ENCODE peak calls at places on chromosomes 1 and 21, in four cellular contexts. Q is GM10248, X is omental fat pad, P is mesenteric fat pad. N is an unnamed sample.

GRCh38 chr1:59926381-59927243 is at the start of gene CYP2J2:
- DNase-seq in X (no peak), P (no peak), Q (peak; percentile 35), N (peak; percentile 89)

GRCh38 chr1:233518344-233518743 is 95.6 kb upstream of the KCNK1 start:
- DNase-seq in P (no peak), X (no peak), Q (peak; percentile 42), N (no peak)

GRCh38 chr1:21813542-21813941 is 1.5 kb downstream of the LDLRAD2 start:
- DNase-seq in X (no peak), Q (no peak), P (no peak), N (no peak)

GRCh38 chr21:37208056-37208705 is 59.0 kb downstream of the VPS26C start:
- DNase-seq in X (no peak), P (no peak), Q (peak; percentile 85), N (peak; percentile 92)

GRCh38 chr1:51331206-51332100 is 1.1 kb upstream of the TTC39A start:
- DNase-seq in Q (peak; percentile 71), X (no peak), P (peak; percentile 51), N (no peak)

GRCh38 chr1:70866522-70867256 is 180.9 kb downstream of the PTGER3 start:
- DNase-seq in X (no peak), P (no peak), Q (no peak), N (no peak)

GRCh38 chr1:86429830-86430229 is 5.9 kb downstream of the CLCA2 start:
- DNase-seq in P (no peak), X (no peak), Q (no peak), N (no peak)

GRCh38 chr1:59223943-59224639 is 72.8 kb upstream of the FGGY start:
- DNase-seq in P (no peak), Q (no peak), X (no peak), N (no peak)

GRCh38 chr1:186518395-186518794 is 57.5 kb upstream of the PDC start:
- DNase-seq in Q (no peak), X (no peak), P (no peak), N (no peak)

GRCh38 chr1:47409311-47410085 is 6.6 kb upstream of the FOXE3 start:
- DNase-seq in X (no peak), Q (no peak), P (no peak), N (no peak)

GRCh38 chr1:166900987-166901386 is 24.9 kb upstream of the TADA1 start:
- DNase-seq in Q (no peak), X (no peak), P (no peak), N (no peak)

GRCh38 chr1:20666146-20666545 is 5.0 kb upstream of the DDOST start:
- DNase-seq in X (no peak), Q (no peak), P (no peak), N (no peak)

GRCh38 chr1:9843576-9843945 is 19.8 kb upstream of the CLSTN1 start:
- DNase-seq in Q (no peak), P (peak; percentile 53), X (no peak), N (no peak)

GRCh38 chr1:19639999-19640362 is 4.1 kb upstream of the NBL1 start:
- DNase-seq in X (no peak), Q (no peak), P (peak; percentile 12), N (no peak)

GRCh38 chr1:36224537-36225297 is 474 bp downstream of the THRAP3 start:
- DNase-seq in X (peak; percentile 55), P (no peak), Q (peak; percentile 86), N (peak; percentile 92)

N was measured in cardiac septum.